ENCODE peak calls at places on chromosomes 13 and 19, in eight cellular contexts. K is type B pancreatic cell; U is WTC11; P is CD8-positive, alpha-beta T cell; J is astrocyte; A is glutamatergic neuron; D is breast epithelium; N is fibroblast of the aortic adventitia. O is an unnamed sample.

GRCh38 chr13:29483211-29483610 is 112.3 kb downstream of the SLC7A1 start:
- DNase-seq in K (no peak), U (no peak), P (no peak), J (no peak), A (no peak), D (no peak), N (no peak), O (no peak)

GRCh38 chr13:111298214-111298975 is 22.0 kb upstream of the TEX29 start:
- DNase-seq in K (no peak), U (no peak), P (no peak), J (no peak), A (no peak), D (no peak), N (no peak), O (no peak)

GRCh38 chr13:43071824-43072223 is 48.4 kb downstream of the DNAJC15 start:
- DNase-seq in K (no peak), U (no peak), P (no peak), J (no peak), A (no peak), D (no peak), N (no peak), O (no peak)

GRCh38 chr13:78060966-78061365 is 142.3 kb upstream of the EDNRB start:
- DNase-seq in K (no peak), U (no peak), P (no peak), J (no peak), A (no peak), D (no peak), N (no peak), O (no peak)

GRCh38 chr13:102900193-102900608 is 54.4 kb downstream of the ERCC5 start:
- DNase-seq in K (no peak), U (no peak), P (no peak), J (no peak), A (no peak), D (no peak), N (no peak), O (no peak)

GRCh38 chr19:8208710-8209110 is 460 bp upstream of the CERS4 start:
- DNase-seq in K (no peak), U (no peak), P (no peak), J (no peak), A (no peak), D (peak), N (peak), O (no peak)

GRCh38 chr13:100203696-100204367 is 114.9 kb downstream of the PCCA start:
- DNase-seq in K (no peak), U (no peak), P (no peak), J (peak), A (no peak), D (no peak), N (peak), O (no peak)

GRCh38 chr13:80379245-80379644 is 38.3 kb upstream of the SPRY2 start:
- DNase-seq in K (no peak), U (no peak), P (no peak), J (peak), A (no peak), D (no peak), N (peak), O (no peak)

GRCh38 chr19:52464798-52465470 is 11.6 kb downstream of the ZNF578 start:
- DNase-seq in K (no peak), U (peak), P (no peak), J (no peak), A (no peak), D (no peak), N (no peak), O (peak)

GRCh38 chr19:12194827-12195500 is 32.1 kb downstream of the ZNF136 start:
- DNase-seq in K (no peak), U (peak), P (peak), J (peak), A (peak), D (peak), N (peak), O (no peak)

GRCh38 chr19:51150627-51151026 is 8.5 kb downstream of the SIGLEC7 start:
- DNase-seq in K (no peak), U (no peak), P (no peak), J (no peak), A (no peak), D (no peak), N (no peak), O (no peak)

GRCh38 chr13:61113140-61113658 is 302.4 kb downstream of the PCDH20 start:
- DNase-seq in K (no peak), U (no peak), P (no peak), J (no peak), A (no peak), D (no peak), N (no peak), O (no peak)

GRCh38 chr13:50613356-50613831 is 230.1 kb downstream of the DLEU7 start:
- DNase-seq in K (no peak), U (no peak), P (no peak), J (peak), A (no peak), D (no peak), N (peak), O (no peak)

GRCh38 chr19:3879656-3880055 is 829 bp upstream of the ATCAY start:
- DNase-seq in K (no peak), U (peak), P (no peak), J (no peak), A (no peak), D (no peak), N (no peak), O (no peak)

GRCh38 chr19:54556194-54556593 is 17.4 kb upstream of the LILRA2 start:
- DNase-seq in K (no peak), U (no peak), P (no peak), J (no peak), A (no peak), D (no peak), N (no peak), O (no peak)

DNA sequence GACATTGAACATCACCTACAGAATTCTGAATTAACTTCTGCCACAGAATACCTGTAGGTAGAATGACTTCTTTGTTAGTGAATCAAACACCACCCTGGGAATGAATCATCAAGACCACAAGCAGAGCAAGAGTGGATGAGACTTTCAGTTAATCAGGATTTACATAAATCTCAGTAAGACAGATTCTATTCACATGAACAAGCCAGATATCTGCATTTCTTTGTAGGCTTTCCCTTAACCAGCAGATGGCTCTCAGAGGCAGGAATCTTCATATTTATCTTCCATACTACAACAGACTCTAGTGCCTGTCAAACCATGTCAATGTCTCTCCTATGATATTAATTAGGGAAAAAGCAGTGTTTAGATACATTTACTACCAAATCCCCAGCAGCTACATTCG is 412.1 kb downstream of the KLF12 start:
- DNase-seq in K (no peak), U (no peak), P (no peak), J (peak), A (no peak), D (no peak), N (peak), O (no peak)
- TF ChIP-seq CTCF in K (peak), U (no peak), P (peak), J (peak), A (no peak), D (no peak), N (peak), O (peak)

GRCh38 chr13:46296920-46297319 is 85.2 kb downstream of the LRRC63 start:
- DNase-seq in K (no peak), U (no peak), P (no peak), J (peak), A (no peak), D (no peak), N (peak), O (no peak)

GRCh38 chr13:46295531-46296464 is 84.1 kb downstream of the LRRC63 start:
- DNase-seq in K (no peak), U (no peak), P (peak), J (peak), A (no peak), D (no peak), N (peak), O (no peak)

GRCh38 chr13:46296465-46296822 is 84.7 kb downstream of the LRRC63 start:
- DNase-seq in K (no peak), U (no peak), P (no peak), J (no peak), A (no peak), D (no peak), N (no peak), O (no peak)

DNA sequence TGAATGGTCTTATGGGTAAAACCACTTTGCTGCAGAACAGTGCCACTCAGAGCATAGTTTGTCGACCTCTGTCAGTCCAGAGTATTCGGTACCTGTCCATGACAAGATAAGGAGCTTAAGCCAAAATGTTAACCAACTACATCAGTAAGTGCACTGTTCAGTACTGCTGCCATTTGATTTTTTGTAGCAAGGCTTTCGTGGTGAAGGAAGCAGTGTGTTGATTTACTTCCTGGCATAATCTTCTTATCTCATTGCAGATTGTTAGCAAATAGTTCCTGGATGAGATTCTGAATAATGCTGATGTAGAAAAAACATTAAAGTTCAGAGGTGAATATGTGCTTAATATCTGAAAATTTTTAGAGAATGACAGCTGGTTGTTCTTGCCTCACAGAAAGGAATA is 85.6 kb downstream of the LRRC63 start:
- DNase-seq in K (no peak), U (no peak), P (no peak), J (peak), A (no peak), D (no peak), N (peak), O (no peak)
- TF ChIP-seq CTCF in K (no peak), U (no peak), P (no peak), J (no peak), A (no peak), D (no peak), N (no peak), O (no peak)

GRCh38 chr13:96003304-96003703 is 49.9 kb downstream of the UGGT2 start:
- DNase-seq in K (no peak), U (no peak), P (no peak), J (no peak), A (no peak), D (no peak), N (peak), O (no peak)
- TF ChIP-seq CTCF in K (peak), U (no peak), P (no peak), J (peak), A (no peak), D (no peak), N (no peak), O (peak)

DNA sequence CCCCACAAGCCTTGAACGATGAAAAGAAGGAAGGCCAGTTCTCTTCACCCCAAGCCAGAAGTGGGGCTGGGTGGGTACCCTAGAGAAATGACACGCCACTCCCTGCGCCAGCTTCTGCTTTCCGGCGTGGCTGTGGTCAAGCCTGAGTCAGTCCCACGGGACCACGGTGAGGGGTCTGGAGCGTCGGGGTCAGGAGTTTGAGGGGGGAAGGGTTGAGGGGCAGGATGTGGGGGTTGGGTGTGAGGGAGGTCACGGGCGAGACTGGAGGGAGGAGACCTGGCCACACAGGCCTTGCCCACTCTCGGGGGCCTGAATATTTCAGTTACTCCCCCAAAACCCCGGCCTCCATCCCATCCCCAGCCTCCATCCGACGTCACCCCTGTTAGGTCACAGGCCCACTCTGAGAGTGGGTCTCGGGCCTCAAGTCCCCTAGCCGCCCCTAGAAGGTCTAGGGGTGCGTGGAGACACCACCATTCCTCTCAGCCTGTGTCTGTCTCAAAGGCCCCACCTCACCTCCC is 500 bp upstream of the IFI30 start:
- DNase-seq in K (no peak), U (no peak), P (no peak), J (no peak), A (no peak), D (no peak), N (peak), O (no peak)
- TF ChIP-seq CTCF in K (no peak), U (no peak), P (no peak), J (no peak), A (no peak), D (no peak), N (no peak), O (no peak)

GRCh38 chr13:74571811-74572210 is 437.6 kb upstream of the KLF12 start:
- DNase-seq in K (no peak), U (no peak), P (no peak), J (no peak), A (no peak), D (no peak), N (no peak), O (no peak)

GRCh38 chr13:74570834-74571233 is 436.6 kb upstream of the KLF12 start:
- DNase-seq in K (no peak), U (no peak), P (no peak), J (peak), A (no peak), D (no peak), N (peak), O (no peak)

GRCh38 chr13:74575729-74576125 is 441.5 kb upstream of the KLF12 start:
- DNase-seq in K (peak), U (peak), P (peak), J (peak), A (peak), D (no peak), N (peak), O (peak)

GRCh38 chr13:74574964-74575728 is 440.9 kb upstream of the KLF12 start:
- DNase-seq in K (no peak), U (no peak), P (no peak), J (no peak), A (no peak), D (no peak), N (no peak), O (no peak)

DNA sequence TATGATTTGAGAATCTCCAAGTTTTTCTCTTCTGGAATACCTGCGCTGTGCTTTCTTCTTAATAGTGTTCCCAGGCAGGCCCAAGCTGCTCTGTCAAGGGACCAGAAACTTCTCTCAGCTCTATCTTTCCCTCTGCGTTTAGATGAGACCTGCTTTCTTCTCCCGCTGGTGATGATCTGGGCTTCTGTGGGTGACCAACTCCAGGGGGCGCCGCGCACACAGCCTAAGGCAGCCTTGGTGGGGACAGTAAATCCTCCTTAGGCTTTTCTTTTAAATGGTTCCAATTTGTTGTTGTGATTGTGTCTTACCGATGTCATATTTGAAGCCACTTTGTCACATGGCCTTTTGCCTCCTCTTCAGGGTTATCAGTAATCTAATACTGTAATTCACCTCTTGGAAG is 439.4 kb upstream of the KLF12 start:
- DNase-seq in K (no peak), U (peak), P (no peak), J (no peak), A (peak), D (no peak), N (no peak), O (no peak)
- TF ChIP-seq CTCF in K (no peak), U (peak), P (no peak), J (no peak), A (no peak), D (no peak), N (peak), O (no peak)

GRCh38 chr19:5534787-5535586 is 32.8 kb downstream of the TINCR start:
- DNase-seq in K (no peak), U (peak), P (no peak), J (no peak), A (peak), D (no peak), N (peak), O (peak)
- TF ChIP-seq CTCF in K (peak), U (peak), P (peak), J (peak), A (peak), D (no peak), N (peak), O (peak)

O was measured in neural crest cell.